ENCODE peak calls at places on chromosome 10, in four cellular contexts. W, C, P and X are unnamed samples.
A peak's percentile ranks its signal among the peaks of the same experiment; 100 is the strongest.

GRCh38 chr10:12419279-12419847 is 70.0 kb downstream of the CAMK1D start:
- DNase-seq in W (peak; percentile 78), P (peak; percentile 48), C (no peak), X (no peak)

GRCh38 chr10:22911889-22912762 is 15.7 kb upstream of the ARMC3 start:
- DNase-seq in W (no peak), C (no peak), P (no peak), X (no peak)

GRCh38 chr10:110803830-110804338 is 67.8 kb upstream of the PDCD4 start:
- DNase-seq in W (peak; percentile 80), P (no peak), C (peak; percentile 35), X (no peak)

GRCh38 chr10:7233259-7233991 is 177.4 kb downstream of the SFMBT2 start:
- DNase-seq in W (no peak), P (no peak), C (no peak), X (no peak)

GRCh38 chr10:89590326-89590725 is 54.7 kb downstream of the PANK1 start:
- DNase-seq in W (no peak), P (no peak), C (no peak), X (no peak)

GRCh38 chr10:81179805-81180452 is 642.2 kb downstream of the SH2D4B start:
- DNase-seq in C (no peak), W (no peak), P (no peak), X (peak; percentile 0)

GRCh38 chr10:80075781-80076180 is 2.7 kb upstream of the TMEM254 start:
- DNase-seq in W (peak; percentile 41), P (no peak), C (no peak), X (no peak)

GRCh38 chr10:48470115-48470892 is 134.6 kb downstream of the ARHGAP22 start:
- DNase-seq in P (no peak), W (no peak), C (no peak), X (no peak)

GRCh38 chr10:33330543-33331019 is 3.9 kb downstream of the NRP1 start:
- DNase-seq in W (peak; percentile 70), P (peak; percentile 62), C (peak; percentile 84), X (peak; percentile 25)

GRCh38 chr10:117674641-117675040 is 132.1 kb downstream of the EMX2 start:
- DNase-seq in C (no peak), P (no peak), W (no peak), X (no peak)

GRCh38 chr10:62912086-62912485 is 95.9 kb upstream of the EGR2 start:
- DNase-seq in P (no peak), W (no peak), C (no peak), X (no peak)

GRCh38 chr10:87092861-87093460 is 1.7 kb downstream of the GLUD1 start:
- DNase-seq in W (peak; percentile 8), P (no peak), C (no peak), X (no peak)

GRCh38 chr10:127937915-127938440 is 31.1 kb downstream of the PTPRE start:
- DNase-seq in P (no peak), W (no peak), C (no peak), X (no peak)

GRCh38 chr10:110993024-110993693 is 73.8 kb downstream of the SHOC2 start:
- DNase-seq in P (no peak), C (no peak), W (peak; percentile 78), X (no peak)